ENCODE peak calls at places on chromosome 3, in eight cellular contexts. One of them, this sample, is unnamed.

GRCh38 chr3:156787926-156788663 is 38.1 kb upstream of the LEKR1 start:
- DNase-seq in psoas muscle: no peak
- DNase-seq in Peyer's patch: no peak
- DNase-seq in stomach: no peak
- DNase-seq in A549: peak
- DNase-seq in GM12865: peak
- DNase-seq in PC-3: peak
- DNase-seq in HFFc6: peak
- DNase-seq in this sample: peak

GRCh38 chr3:88195951-88196434 is 46.2 kb downstream of the C3orf38 start:
- DNase-seq in psoas muscle: no peak
- DNase-seq in Peyer's patch: no peak
- DNase-seq in stomach: no peak
- DNase-seq in A549: no peak
- DNase-seq in GM12865: no peak
- DNase-seq in PC-3: no peak
- DNase-seq in HFFc6: no peak
- DNase-seq in this sample: no peak

GRCh38 chr3:126780666-126781065 is 76.6 kb downstream of the CHCHD6 start:
- DNase-seq in psoas muscle: no peak
- DNase-seq in Peyer's patch: no peak
- DNase-seq in stomach: no peak
- DNase-seq in A549: no peak
- DNase-seq in GM12865: no peak
- DNase-seq in PC-3: no peak
- DNase-seq in HFFc6: no peak
- DNase-seq in this sample: no peak

GRCh38 chr3:35067750-35068149 is 571.6 kb upstream of the ARPP21 start:
- DNase-seq in psoas muscle: no peak
- DNase-seq in Peyer's patch: no peak
- DNase-seq in stomach: no peak
- DNase-seq in A549: no peak
- DNase-seq in GM12865: peak
- DNase-seq in PC-3: no peak
- DNase-seq in HFFc6: no peak
- DNase-seq in this sample: no peak

GRCh38 chr3:48621461-48621869 is at the start of gene TMEM89:
- DNase-seq in psoas muscle: no peak
- DNase-seq in Peyer's patch: no peak
- DNase-seq in stomach: no peak
- DNase-seq in A549: no peak
- DNase-seq in GM12865: no peak
- DNase-seq in PC-3: no peak
- DNase-seq in HFFc6: no peak
- DNase-seq in this sample: no peak

GRCh38 chr3:5321941-5322340 is 134.4 kb downstream of the EDEM1 start:
- DNase-seq in psoas muscle: no peak
- DNase-seq in Peyer's patch: no peak
- DNase-seq in stomach: no peak
- DNase-seq in A549: no peak
- DNase-seq in GM12865: no peak
- DNase-seq in PC-3: peak
- DNase-seq in HFFc6: no peak
- DNase-seq in this sample: no peak

GRCh38 chr3:177905895-177906511 is 630.2 kb upstream of the KCNMB2 start:
- DNase-seq in psoas muscle: no peak
- DNase-seq in Peyer's patch: no peak
- DNase-seq in stomach: no peak
- DNase-seq in A549: no peak
- DNase-seq in GM12865: no peak
- DNase-seq in PC-3: peak
- DNase-seq in HFFc6: peak
- DNase-seq in this sample: no peak

GRCh38 chr3:43765417-43766030 is 74.8 kb downstream of the ABHD5 start:
- DNase-seq in psoas muscle: peak
- DNase-seq in Peyer's patch: no peak
- DNase-seq in stomach: no peak
- DNase-seq in A549: no peak
- DNase-seq in GM12865: no peak
- DNase-seq in PC-3: peak
- DNase-seq in HFFc6: no peak
- DNase-seq in this sample: no peak

GRCh38 chr3:172138792-172139507 is 99.6 kb downstream of the FNDC3B start:
- DNase-seq in psoas muscle: peak
- DNase-seq in Peyer's patch: peak
- DNase-seq in stomach: peak
- DNase-seq in A549: no peak
- DNase-seq in GM12865: peak
- DNase-seq in PC-3: peak
- DNase-seq in HFFc6: no peak
- DNase-seq in this sample: peak

GRCh38 chr3:54665201-54665600 is 262.7 kb downstream of the LRTM1 start:
- DNase-seq in psoas muscle: no peak
- DNase-seq in Peyer's patch: no peak
- DNase-seq in stomach: no peak
- DNase-seq in A549: no peak
- DNase-seq in GM12865: no peak
- DNase-seq in PC-3: no peak
- DNase-seq in HFFc6: no peak
- DNase-seq in this sample: no peak

GRCh38 chr3:100082724-100083123 is 31.6 kb downstream of the FILIP1L start:
- DNase-seq in psoas muscle: no peak
- DNase-seq in Peyer's patch: no peak
- DNase-seq in stomach: no peak
- DNase-seq in A549: no peak
- DNase-seq in GM12865: no peak
- DNase-seq in PC-3: no peak
- DNase-seq in HFFc6: no peak
- DNase-seq in this sample: no peak

GRCh38 chr3:151859905-151860304 is 13.5 kb upstream of the SUCNR1 start:
- DNase-seq in psoas muscle: no peak
- DNase-seq in Peyer's patch: no peak
- DNase-seq in stomach: no peak
- DNase-seq in A549: no peak
- DNase-seq in GM12865: no peak
- DNase-seq in PC-3: no peak
- DNase-seq in HFFc6: no peak
- DNase-seq in this sample: no peak

GRCh38 chr3:141045008-141045641 is 6.0 kb upstream of the SPSB4 start:
- DNase-seq in psoas muscle: no peak
- DNase-seq in Peyer's patch: no peak
- DNase-seq in stomach: no peak
- DNase-seq in A549: no peak
- DNase-seq in GM12865: peak
- DNase-seq in PC-3: no peak
- DNase-seq in HFFc6: no peak
- DNase-seq in this sample: no peak

GRCh38 chr3:172135766-172136729 is 96.7 kb downstream of the FNDC3B start:
- DNase-seq in psoas muscle: no peak
- DNase-seq in Peyer's patch: no peak
- DNase-seq in stomach: no peak
- DNase-seq in A549: no peak
- DNase-seq in GM12865: no peak
- DNase-seq in PC-3: no peak
- DNase-seq in HFFc6: peak
- DNase-seq in this sample: no peak

GRCh38 chr3:15319575-15319974 is 12.8 kb downstream of the SH3BP5 start:
- DNase-seq in psoas muscle: peak
- DNase-seq in Peyer's patch: peak
- DNase-seq in stomach: no peak
- DNase-seq in A549: no peak
- DNase-seq in GM12865: no peak
- DNase-seq in PC-3: no peak
- DNase-seq in HFFc6: peak
- DNase-seq in this sample: no peak

GRCh38 chr3:189995129-189995528 is 125.6 kb downstream of the P3H2 start:
- DNase-seq in psoas muscle: no peak
- DNase-seq in Peyer's patch: no peak
- DNase-seq in stomach: no peak
- DNase-seq in A549: no peak
- DNase-seq in GM12865: peak
- DNase-seq in PC-3: no peak
- DNase-seq in HFFc6: no peak
- DNase-seq in this sample: no peak

GRCh38 chr3:96779810-96780209 is 34.6 kb upstream of the EPHA6 start:
- DNase-seq in psoas muscle: no peak
- DNase-seq in Peyer's patch: no peak
- DNase-seq in stomach: no peak
- DNase-seq in A549: no peak
- DNase-seq in GM12865: no peak
- DNase-seq in PC-3: no peak
- DNase-seq in HFFc6: no peak
- DNase-seq in this sample: no peak
- TF ChIP-seq CTCF in psoas muscle: no peak
- TF ChIP-seq CTCF in Peyer's patch: no peak
- TF ChIP-seq CTCF in stomach: no peak
- TF ChIP-seq CTCF in A549: no peak
- TF ChIP-seq CTCF in GM12865: no peak
- TF ChIP-seq CTCF in PC-3: no peak
- TF ChIP-seq CTCF in HFFc6: no peak
- TF ChIP-seq CTCF in this sample: no peak

GRCh38 chr3:40355410-40355809 is 31.6 kb upstream of the ENTPD3 start:
- DNase-seq in psoas muscle: no peak
- DNase-seq in Peyer's patch: no peak
- DNase-seq in stomach: no peak
- DNase-seq in A549: no peak
- DNase-seq in GM12865: no peak
- DNase-seq in PC-3: no peak
- DNase-seq in HFFc6: no peak
- DNase-seq in this sample: no peak

GRCh38 chr3:40363681-40364080 is 23.3 kb upstream of the ENTPD3 start:
- DNase-seq in psoas muscle: no peak
- DNase-seq in Peyer's patch: no peak
- DNase-seq in stomach: no peak
- DNase-seq in A549: no peak
- DNase-seq in GM12865: no peak
- DNase-seq in PC-3: no peak
- DNase-seq in HFFc6: no peak
- DNase-seq in this sample: no peak

DNA sequence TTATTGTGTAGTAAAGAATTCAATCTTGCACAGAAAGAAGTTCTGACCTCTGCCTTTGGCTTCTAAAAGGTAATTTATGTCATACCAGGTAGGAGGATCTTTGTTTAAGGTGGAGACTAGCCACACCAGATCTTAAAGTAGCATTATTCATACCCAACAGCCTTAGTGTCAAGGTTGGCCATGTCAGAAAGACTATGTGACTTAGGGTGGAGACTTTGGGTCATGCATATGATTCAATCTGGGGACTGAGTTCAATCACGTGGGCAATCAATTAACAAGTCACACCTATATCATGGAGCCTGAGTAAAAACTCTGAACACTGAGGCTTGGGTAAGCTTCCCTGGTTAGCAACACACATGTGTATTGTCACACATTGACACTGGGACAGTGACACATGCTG is 28.5 kb upstream of the ENTPD3 start:
- DNase-seq in psoas muscle: no peak
- DNase-seq in Peyer's patch: no peak
- DNase-seq in stomach: no peak
- DNase-seq in A549: no peak
- DNase-seq in GM12865: no peak
- DNase-seq in PC-3: no peak
- DNase-seq in HFFc6: no peak
- DNase-seq in this sample: no peak
- TF ChIP-seq CTCF in psoas muscle: no peak
- TF ChIP-seq CTCF in Peyer's patch: no peak
- TF ChIP-seq CTCF in stomach: no peak
- TF ChIP-seq CTCF in A549: no peak
- TF ChIP-seq CTCF in GM12865: no peak
- TF ChIP-seq CTCF in PC-3: no peak
- TF ChIP-seq CTCF in HFFc6: no peak
- TF ChIP-seq CTCF in this sample: no peak

DNA sequence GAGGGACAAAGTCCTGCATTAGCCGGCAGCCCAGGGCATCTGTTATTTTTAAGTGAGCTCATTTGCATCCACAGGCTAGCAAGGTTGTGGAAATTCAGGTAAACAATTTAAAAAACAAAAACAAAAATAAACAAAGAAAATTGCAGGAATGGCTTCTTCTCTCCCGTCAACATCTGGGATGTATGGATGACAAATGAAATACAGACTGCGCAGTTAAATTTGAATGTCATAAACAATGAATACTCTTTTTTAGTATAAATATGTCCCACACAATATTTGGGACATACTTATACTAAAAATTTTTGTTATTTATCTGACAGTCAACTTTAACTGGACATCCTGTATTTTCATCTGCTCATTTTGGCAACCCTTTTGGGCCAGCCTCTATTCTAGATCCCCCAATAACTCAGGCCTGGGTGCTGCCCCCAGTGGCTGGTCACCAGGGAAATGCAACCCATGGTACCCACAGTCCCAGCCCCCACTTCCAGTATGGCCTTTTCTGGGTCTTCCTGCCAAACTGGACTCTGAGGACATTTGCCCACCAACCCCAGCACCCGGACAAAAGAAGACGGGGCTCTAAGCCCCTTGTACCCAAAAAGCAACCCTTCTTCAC is 12.7 kb downstream of the GRM2 start:
- DNase-seq in psoas muscle: no peak
- DNase-seq in Peyer's patch: peak
- DNase-seq in stomach: no peak
- DNase-seq in A549: no peak
- DNase-seq in GM12865: no peak
- DNase-seq in PC-3: no peak
- DNase-seq in HFFc6: no peak
- DNase-seq in this sample: peak
- TF ChIP-seq CTCF in psoas muscle: peak
- TF ChIP-seq CTCF in Peyer's patch: no peak
- TF ChIP-seq CTCF in stomach: no peak
- TF ChIP-seq CTCF in A549: no peak
- TF ChIP-seq CTCF in GM12865: no peak
- TF ChIP-seq CTCF in PC-3: peak
- TF ChIP-seq CTCF in HFFc6: peak
- TF ChIP-seq CTCF in this sample: no peak

GRCh38 chr3:185465471-185465870 is 33.4 kb downstream of the TMEM41A start:
- DNase-seq in psoas muscle: no peak
- DNase-seq in Peyer's patch: no peak
- DNase-seq in stomach: no peak
- DNase-seq in A549: no peak
- DNase-seq in GM12865: no peak
- DNase-seq in PC-3: no peak
- DNase-seq in HFFc6: no peak
- DNase-seq in this sample: no peak

GRCh38 chr3:185455860-185456259 is 43.0 kb downstream of the TMEM41A start:
- DNase-seq in psoas muscle: no peak
- DNase-seq in Peyer's patch: no peak
- DNase-seq in stomach: no peak
- DNase-seq in A549: no peak
- DNase-seq in GM12865: no peak
- DNase-seq in PC-3: peak
- DNase-seq in HFFc6: no peak
- DNase-seq in this sample: no peak

GRCh38 chr3:185460283-185460682 is 38.6 kb downstream of the TMEM41A start:
- DNase-seq in psoas muscle: no peak
- DNase-seq in Peyer's patch: no peak
- DNase-seq in stomach: no peak
- DNase-seq in A549: no peak
- DNase-seq in GM12865: no peak
- DNase-seq in PC-3: no peak
- DNase-seq in HFFc6: no peak
- DNase-seq in this sample: no peak

GRCh38 chr3:185457376-185457775 is 41.5 kb downstream of the TMEM41A start:
- DNase-seq in psoas muscle: no peak
- DNase-seq in Peyer's patch: no peak
- DNase-seq in stomach: no peak
- DNase-seq in A549: no peak
- DNase-seq in GM12865: no peak
- DNase-seq in PC-3: no peak
- DNase-seq in HFFc6: no peak
- DNase-seq in this sample: no peak

GRCh38 chr3:185460719-185461350 is 38.0 kb downstream of the TMEM41A start:
- DNase-seq in psoas muscle: no peak
- DNase-seq in Peyer's patch: no peak
- DNase-seq in stomach: no peak
- DNase-seq in A549: peak
- DNase-seq in GM12865: peak
- DNase-seq in PC-3: peak
- DNase-seq in HFFc6: peak
- DNase-seq in this sample: peak
- TF ChIP-seq CTCF in psoas muscle: no peak
- TF ChIP-seq CTCF in Peyer's patch: no peak
- TF ChIP-seq CTCF in stomach: no peak
- TF ChIP-seq CTCF in A549: peak
- TF ChIP-seq CTCF in GM12865: no peak
- TF ChIP-seq CTCF in PC-3: peak
- TF ChIP-seq CTCF in HFFc6: peak
- TF ChIP-seq CTCF in this sample: no peak